ENCODE peak calls at places on chromosome 20, in six cellular contexts. Z, C, F, J, A and K are unnamed samples. For H3K9me3 and H3K4me1, the result is how much of the 10 kb centered on the place peaks cover.

GRCh38 chr20:6595704-6596103 is 171.8 kb upstream of the BMP2 start:
- DNase-seq in Z (peak), C (no peak), F (no peak), J (no peak), A (no peak), K (no peak)

GRCh38 chr20:37443596-37443995 is 77.5 kb upstream of the NNAT start:
- DNase-seq in Z (no peak), C (no peak), F (no peak), J (no peak), A (no peak), K (no peak)

GRCh38 chr20:19944772-19945459 is 72.2 kb upstream of the NAA20 start:
- DNase-seq in Z (peak), C (no peak), F (no peak), J (no peak), A (no peak), K (no peak)

GRCh38 chr20:33609504-33609903 is 52.6 kb upstream of the C20orf144 start:
- DNase-seq in Z (no peak), C (no peak), F (no peak), J (no peak), A (no peak), K (no peak)

GRCh38 chr20:50017576-50018248 is 34.9 kb downstream of the SNAI1 start:
- DNase-seq in Z (peak), C (no peak), F (no peak), J (no peak), A (no peak), K (no peak)

GRCh38 chr20:57264151-57264792 is 2.2 kb downstream of the BMP7 start:
- DNase-seq in Z (no peak), C (no peak), F (no peak), J (no peak), A (peak), K (no peak)

GRCh38 chr20:46545077-46545826 is 5.2 kb downstream of the OCSTAMP start:
- DNase-seq in Z (peak), C (no peak), F (no peak), J (no peak), A (no peak), K (no peak)

GRCh38 chr20:8389381-8390368 is 257.6 kb downstream of the PLCB1 start:
- DNase-seq in Z (peak), C (no peak), F (no peak), J (peak), A (no peak), K (peak)

GRCh38 chr20:44850272-44850671 is 35.2 kb upstream of the YWHAB start:
- DNase-seq in Z (no peak), C (no peak), F (no peak), J (no peak), A (no peak), K (no peak)

GRCh38 chr20:21127201-21127981 is 1.5 kb downstream of the KIZ start:
- DNase-seq in Z (no peak), C (no peak), F (no peak), J (no peak), A (no peak), K (no peak)

GRCh38 chr20:58229198-58229802 is 847 bp upstream of the ANKRD60 start:
- DNase-seq in Z (peak), C (no peak), F (no peak), J (no peak), A (no peak), K (peak)

GRCh38 chr20:19850190-19850533 is 92.1 kb downstream of the RIN2 start:
- DNase-seq in Z (peak), C (no peak), F (no peak), J (no peak), A (no peak), K (no peak)

GRCh38 chr20:45097485-45098095 is 3.3 kb downstream of the KCNS1 start:
- DNase-seq in Z (peak), C (no peak), F (no peak), J (no peak), A (no peak), K (no peak)

GRCh38 chr20:53642196-53643030 is 48.8 kb upstream of the ZNF217 start:
- DNase-seq in Z (peak), C (no peak), F (no peak), J (peak), A (no peak), K (no peak)

GRCh38 chr20:6533321-6533720 is 234.2 kb upstream of the BMP2 start:
- DNase-seq in Z (peak), C (no peak), F (no peak), J (no peak), A (no peak), K (no peak)

DNA sequence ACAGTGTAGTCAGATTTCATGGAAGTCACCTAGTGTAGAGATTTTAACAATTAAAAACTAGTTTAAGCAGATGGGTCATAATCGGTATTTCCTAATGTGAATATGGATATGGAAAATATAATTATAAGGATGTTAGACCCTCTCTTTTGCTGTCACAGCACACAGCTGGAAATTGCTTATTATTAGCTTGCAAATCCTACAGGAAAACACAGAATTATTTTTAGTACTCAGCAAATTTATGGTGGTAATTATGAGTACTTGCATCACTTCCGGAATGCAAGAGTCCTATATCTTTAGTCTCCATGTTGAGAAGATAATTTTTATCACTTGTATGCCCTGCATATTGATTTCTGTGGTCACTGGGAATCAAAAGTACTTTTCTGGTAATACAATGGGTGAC is 993.5 kb downstream of the KIF16B start:
- DNase-seq in Z (no peak), C (no peak), F (no peak), J (no peak), A (no peak), K (no peak)
- H3K9me3 ChIP-seq in Z (under half), C (under half), F (under half), J (under half), A (under half), K (under half)

GRCh38 chr20:40670251-40670650 is 18.8 kb downstream of the MAFB start:
- DNase-seq in Z (no peak), C (no peak), F (no peak), J (no peak), A (no peak), K (no peak)

GRCh38 chr20:40667503-40667902 is 21.5 kb downstream of the MAFB start:
- DNase-seq in Z (no peak), C (no peak), F (no peak), J (no peak), A (no peak), K (no peak)

GRCh38 chr20:40669692-40670091 is 19.3 kb downstream of the MAFB start:
- DNase-seq in Z (no peak), C (no peak), F (no peak), J (no peak), A (no peak), K (no peak)

GRCh38 chr20:40666336-40666735 is 22.7 kb downstream of the MAFB start:
- DNase-seq in Z (no peak), C (no peak), F (no peak), J (no peak), A (no peak), K (no peak)

GRCh38 chr20:40668449-40669228 is 20.4 kb downstream of the MAFB start:
- DNase-seq in Z (no peak), C (no peak), F (no peak), J (no peak), A (no peak), K (no peak)
- H3K4me1 ChIP-seq in Z (under half), C (under half), F (under half), J (under half), A (under half), K (under half)

DNA sequence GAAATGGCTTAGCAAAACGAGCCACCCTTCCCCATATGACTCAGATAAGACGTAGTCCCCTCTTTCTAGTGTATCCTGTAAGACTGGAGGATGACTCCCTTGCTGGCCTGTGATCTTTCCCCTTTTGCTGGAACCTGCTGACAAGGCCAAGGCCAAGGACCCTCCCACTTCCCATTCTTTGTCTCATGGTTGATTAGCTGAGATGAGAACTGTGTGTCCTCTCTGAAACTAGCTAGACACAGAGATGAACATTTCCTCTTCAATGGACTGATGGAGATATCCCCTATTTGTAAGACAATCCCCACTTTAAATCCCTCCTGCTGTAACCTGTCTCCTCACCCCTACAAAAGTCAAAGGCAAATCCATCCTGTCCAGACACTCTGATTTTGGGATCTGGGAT is 33.4 kb upstream of the SCRT2 start:
- DNase-seq in Z (no peak), C (no peak), F (no peak), J (no peak), A (no peak), K (no peak)
- H3K9me3 ChIP-seq in Z (under half), C (under half), F (under half), J (under half), A (under half), K (under half)

DNA sequence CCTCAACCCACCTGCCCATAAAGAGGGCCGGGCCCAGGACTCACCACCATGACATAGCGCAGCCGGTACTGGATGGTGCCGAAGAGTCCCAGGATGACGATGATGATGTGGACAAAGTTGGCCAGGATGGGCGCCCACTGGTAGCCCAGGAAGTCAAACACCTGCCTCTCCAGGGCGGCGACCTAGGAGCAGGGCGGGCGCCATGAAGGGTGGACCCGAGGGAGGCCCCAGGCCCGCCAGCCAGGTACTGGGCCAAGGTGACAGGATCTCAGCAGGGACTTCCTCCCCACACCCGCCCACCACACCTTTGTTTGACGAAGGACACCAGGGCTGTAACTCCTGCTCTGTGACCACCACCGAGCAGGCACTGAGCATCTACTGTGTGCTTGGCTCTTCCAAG is 4.4 kb downstream of the NKAIN4 start:
- DNase-seq in Z (no peak), C (no peak), F (no peak), J (no peak), A (no peak), K (no peak)
- H3K4me1 ChIP-seq in Z (under half), C (under half), F (under half), J (under half), A (under half), K (under half)